ENCODE peak calls at places on chromosomes 16 and 17, in four cellular contexts. F, G, D and T are unnamed samples.
A peak's percentile ranks its signal among the peaks of the same experiment; 100 is the strongest.

GRCh38 chr17:74646231-74646630 is 22.7 kb upstream of the CD300E start:
- DNase-seq in G (no peak), D (peak; percentile 19), F (no peak), T (no peak)

GRCh38 chr17:12545877-12546513 is 119.7 kb upstream of the MYOCD start:
- DNase-seq in D (no peak), G (peak; percentile 47), F (peak; percentile 68), T (peak; percentile 11)

GRCh38 chr16:1537763-1538289 is 4.4 kb downstream of the TMEM204 start:
- DNase-seq in D (no peak), G (no peak), F (no peak), T (no peak)

GRCh38 chr17:50184057-50184456 is 17.4 kb downstream of the COL1A1 start:
- DNase-seq in D (no peak), F (peak; percentile 28), G (no peak), T (no peak)

GRCh38 chr16:2910441-2910840 is 1.3 kb upstream of the FLYWCH1 start:
- DNase-seq in F (no peak), G (no peak), D (no peak), T (no peak)

GRCh38 chr17:27181935-27182334 is 112.0 kb upstream of the WSB1 start:
- DNase-seq in D (no peak), F (no peak), G (no peak), T (no peak)

GRCh38 chr17:50043290-50044148 is 12.4 kb upstream of the ITGA3 start:
- DNase-seq in G (peak; percentile 64), D (no peak), F (no peak), T (no peak)

GRCh38 chr17:58822148-58823050 is 66.7 kb downstream of the PPM1E start:
- DNase-seq in D (no peak), G (no peak), F (no peak), T (no peak)

GRCh38 chr16:75591001-75591852 is 25.0 kb downstream of the GABARAPL2 start:
- DNase-seq in D (no peak), G (peak; percentile 88), F (peak; percentile 72), T (no peak)

GRCh38 chr17:20986767-20987510 is 55.9 kb downstream of the USP22 start:
- DNase-seq in G (no peak), F (no peak), D (no peak), T (no peak)

GRCh38 chr16:71259086-71259485 is 28.6 kb upstream of the HYDIN start:
- DNase-seq in D (no peak), G (no peak), F (no peak), T (no peak)

GRCh38 chr16:3458278-3458851 is 14.9 kb downstream of the NAA60 start:
- DNase-seq in F (peak; percentile 46), D (peak; percentile 16), G (no peak), T (no peak)

GRCh38 chr17:58831780-58832179 is 76.1 kb downstream of the PPM1E start:
- DNase-seq in G (no peak), F (no peak), D (no peak), T (no peak)

GRCh38 chr17:41676058-41676419 is 12.6 kb upstream of the EIF1 start:
- DNase-seq in G (no peak), D (no peak), F (no peak), T (no peak)

GRCh38 chr17:41150026-41150425 is 401 bp upstream of the KRTAP4-5 start:
- DNase-seq in F (no peak), G (no peak), D (no peak), T (no peak)

GRCh38 chr16:75471723-75472634 is 7.5 kb upstream of the TMEM170A start:
- DNase-seq in G (peak; percentile 46), F (peak; percentile 76), D (peak; percentile 55), T (no peak)

GRCh38 chr16:56336071-56336688 is 89.2 kb downstream of the AMFR start:
- DNase-seq in D (peak; percentile 31), F (peak; percentile 82), G (peak; percentile 90), T (peak; percentile 41)

GRCh38 chr16:71499775-71500364 is 10.7 kb upstream of the ZNF19 start:
- DNase-seq in G (no peak), D (peak; percentile 37), F (peak; percentile 66), T (no peak)

GRCh38 chr16:23479138-23479537 is 26.1 kb upstream of the COG7 start:
- DNase-seq in D (no peak), F (no peak), G (no peak), T (no peak)

GRCh38 chr17:46811978-46812583 is 6.4 kb downstream of the WNT3 start:
- DNase-seq in D (peak; percentile 20), G (no peak), F (no peak), T (no peak)

GRCh38 chr16:23874613-23875294 is 39.0 kb downstream of the PRKCB start:
- DNase-seq in F (no peak), G (no peak), D (peak; percentile 7), T (no peak)

GRCh38 chr17:45243750-45244149 is 18.1 kb downstream of the SPATA32 start:
- DNase-seq in G (no peak), F (no peak), D (no peak), T (no peak)

GRCh38 chr17:45241315-45242011 is 19.8 kb downstream of the FMNL1 start:
- DNase-seq in F (peak; percentile 49), D (no peak), G (no peak), T (no peak)

GRCh38 chr17:45244725-45245656 is 16.9 kb downstream of the SPATA32 start:
- DNase-seq in G (no peak), F (no peak), D (no peak), T (no peak)

GRCh38 chr17:45240905-45241314 is 19.2 kb downstream of the FMNL1 start:
- DNase-seq in D (no peak), F (no peak), G (no peak), T (no peak)

DNA sequence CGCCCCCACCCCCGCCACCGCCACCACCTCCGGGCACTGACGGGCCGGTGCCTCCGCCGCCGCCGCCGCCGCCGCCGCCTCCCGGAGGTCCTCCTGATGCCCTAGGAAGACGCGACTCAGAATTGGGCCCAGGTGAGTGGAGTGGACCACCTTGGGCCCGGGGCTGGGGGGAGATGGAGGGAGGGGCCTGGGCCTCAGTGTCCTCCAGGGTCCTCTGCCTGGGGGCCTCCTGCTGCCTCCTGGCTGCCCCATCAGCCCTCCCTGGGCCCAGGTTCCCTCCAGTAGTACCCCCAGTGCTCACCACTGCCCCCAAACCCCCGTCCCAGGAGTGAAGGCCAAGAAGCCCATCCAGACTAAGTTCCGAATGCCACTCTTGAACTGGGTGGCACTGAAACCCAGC is 19.9 kb downstream of the SPATA32 start:
- DNase-seq in D (no peak), F (no peak), G (no peak), T (no peak)
- H3K27ac ChIP-seq in D (no peak overlapping the region), F (no peak overlapping the region), G (no peak overlapping the region), T (no peak overlapping the region)

GRCh38 chr16:50822671-50823070 is 80.8 kb downstream of the CYLD start:
- DNase-seq in G (no peak), D (no peak), F (no peak), T (no peak)

GRCh38 chr16:50818380-50818779 is 76.5 kb downstream of the CYLD start:
- DNase-seq in G (no peak), F (no peak), D (no peak), T (no peak)

GRCh38 chr16:50819706-50820105 is 77.8 kb downstream of the CYLD start:
- DNase-seq in G (no peak), D (no peak), F (no peak), T (no peak)

GRCh38 chr16:50820225-50820624 is 78.3 kb downstream of the CYLD start:
- DNase-seq in G (no peak), F (no peak), D (no peak), T (no peak)

DNA sequence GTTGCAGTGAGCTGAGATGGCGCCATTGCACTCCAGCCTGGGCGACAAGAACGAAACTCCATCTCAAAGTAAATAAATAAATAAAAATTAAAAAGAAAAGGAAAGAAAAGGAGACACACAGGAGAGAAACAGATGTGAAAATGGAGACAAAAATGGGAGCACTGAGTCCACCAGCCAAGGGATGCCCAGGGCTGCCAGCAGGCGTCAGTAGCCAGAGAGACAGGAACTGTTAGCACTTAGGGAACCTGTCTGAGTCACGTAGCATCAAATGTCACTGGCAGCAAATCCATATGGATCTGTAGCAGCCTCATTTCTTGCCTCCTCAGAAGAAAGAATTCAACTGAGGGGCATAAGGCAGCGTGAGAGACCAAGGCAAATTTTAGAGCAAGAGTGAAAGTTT is 79.7 kb downstream of the CYLD start:
- DNase-seq in D (no peak), F (no peak), G (no peak), T (no peak)
- TF ChIP-seq CTCF in D (peak; percentile 14), F (peak; percentile 14), G (no peak), T (no peak)

DNA sequence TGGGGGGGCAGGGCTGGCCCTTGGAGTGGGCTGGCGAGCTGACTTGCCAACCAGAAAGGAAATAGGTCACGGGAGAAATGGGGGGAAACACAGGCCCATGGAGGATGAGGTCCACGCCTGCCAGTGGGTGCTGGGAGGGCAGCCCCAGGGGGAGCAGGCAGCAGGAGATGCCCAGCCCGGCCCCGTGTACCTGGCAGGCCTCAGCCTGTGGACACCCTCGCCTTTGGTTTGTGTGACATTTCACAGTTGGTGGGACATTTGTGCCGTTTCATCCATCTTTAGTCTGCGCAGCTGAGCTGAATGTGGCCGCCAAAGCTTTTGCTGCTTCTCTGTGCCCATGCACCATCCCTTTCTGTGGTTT is 193.4 kb downstream of the RPTOR start:
- DNase-seq in G (no peak), F (no peak), D (no peak), T (no peak)
- H3K27ac ChIP-seq in G (no peak overlapping the region), F (no peak overlapping the region), D (no peak overlapping the region), T (no peak overlapping the region)

GRCh38 chr16:28311913-28312312 is 19.6 kb downstream of the SBK1 start:
- DNase-seq in G (no peak), F (no peak), D (no peak), T (no peak)
- TF ChIP-seq CTCF in G (no peak), F (no peak), D (no peak), T (no peak)

GRCh38 chr17:64180089-64180488 is 50.1 kb upstream of the ERN1 start:
- DNase-seq in D (no peak), G (no peak), F (no peak), T (no peak)

GRCh38 chr17:64182325-64183012 is 52.5 kb upstream of the ERN1 start:
- DNase-seq in F (no peak), D (no peak), G (no peak), T (no peak)

GRCh38 chr17:64178011-64178825 is 48.3 kb upstream of the ERN1 start:
- DNase-seq in F (no peak), D (peak; percentile 17), G (no peak), T (no peak)

GRCh38 chr17:64177346-64178010 is 47.5 kb upstream of the ERN1 start:
- DNase-seq in F (no peak), D (no peak), G (no peak), T (no peak)

DNA sequence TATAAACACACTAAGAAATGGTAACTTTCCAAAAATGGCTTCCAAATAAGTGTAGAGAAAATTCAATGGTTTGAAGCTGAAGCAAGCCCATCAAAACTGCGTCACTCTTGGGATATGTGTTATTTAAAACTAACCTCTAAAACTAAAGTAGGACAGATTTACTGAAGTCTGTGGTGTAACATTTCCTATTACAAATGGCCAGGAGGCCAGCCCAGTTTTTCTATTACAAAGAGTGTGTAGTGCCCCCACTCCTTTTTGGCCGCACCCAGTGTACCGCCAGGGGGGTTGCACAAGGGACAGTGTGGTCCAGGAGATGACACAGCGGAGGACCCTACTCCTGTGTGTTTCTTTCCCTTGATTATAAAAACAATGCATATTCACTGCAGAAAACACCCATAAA is 50.7 kb upstream of the ERN1 start:
- DNase-seq in G (no peak), F (no peak), D (no peak), T (no peak)
- H3K27ac ChIP-seq in G (no peak overlapping the region), F (no peak overlapping the region), D (no peak overlapping the region), T (no peak overlapping the region)